ENCODE peak calls at places on chromosomes 5 and 9, in nine cellular contexts. G is H1; M is AG10803; S is PC-3; I is tibial nerve; Y is tibial artery; N is kidney; Z is CD8-positive, alpha-beta T cell; R is breast epithelium. Q is an unnamed sample.

GRCh38 chr9:107999011-107999410 is 509.4 kb upstream of the KLF4 start:
- DNase-seq in S (no peak), M (no peak), I (no peak), N (no peak), Y (no peak), Z (no peak), R (no peak), G (peak), Q (no peak)

GRCh38 chr9:90835206-90835605 is 33.6 kb downstream of the SYK start:
- DNase-seq in Z (no peak), S (no peak), R (no peak), I (no peak), N (no peak), Y (no peak), M (no peak), G (no peak), Q (no peak)

GRCh38 chr5:76999451-76999850 is 30.8 kb upstream of the AGGF1 start:
- DNase-seq in N (no peak), G (no peak), Y (no peak), Z (no peak), S (peak), R (no peak), I (no peak), M (peak), Q (no peak)

GRCh38 chr9:71237051-71237450 is 115.6 kb upstream of the TRPM3 start:
- DNase-seq in Y (no peak), S (no peak), I (no peak), M (no peak), G (no peak), N (no peak), R (no peak), Z (no peak), Q (no peak)

GRCh38 chr5:151755383-151755782 is 3.0 kb downstream of the ATOX1 start:
- DNase-seq in G (no peak), Y (no peak), M (no peak), S (no peak), I (no peak), N (no peak), Z (no peak), R (no peak), Q (no peak)

GRCh38 chr9:91029621-91030361 is 228.2 kb downstream of the SYK start:
- DNase-seq in S (no peak), Z (no peak), R (no peak), G (no peak), N (no peak), M (no peak), Y (peak), I (no peak), Q (no peak)

GRCh38 chr9:127318651-127319167 is 54.1 kb downstream of the GARNL3 start:
- DNase-seq in Y (no peak), R (no peak), I (no peak), S (no peak), Z (no peak), M (peak), N (no peak), G (no peak), Q (no peak)

GRCh38 chr5:39730011-39730410 is 305.2 kb upstream of the DAB2 start:
- DNase-seq in N (no peak), Z (no peak), R (no peak), G (no peak), I (no peak), M (no peak), S (peak), Y (no peak), Q (no peak)

GRCh38 chr5:58311526-58311925 is 148.4 kb downstream of the PLK2 start:
- DNase-seq in M (no peak), Y (no peak), S (peak), G (no peak), N (no peak), I (no peak), Z (no peak), R (no peak), Q (no peak)

GRCh38 chr9:132877818-132878694 is at the start of gene AK8:
- DNase-seq in R (peak), Z (peak), Y (peak), I (peak), G (no peak), S (peak), N (peak), M (peak), Q (peak)

GRCh38 chr9:122212473-122213004 is 16.2 kb downstream of the LHX6 start:
- DNase-seq in N (no peak), I (no peak), Y (no peak), R (no peak), G (no peak), M (no peak), S (no peak), Z (no peak), Q (no peak)

GRCh38 chr9:124810513-124811355 is 33.8 kb downstream of the OLFML2A start:
- DNase-seq in G (peak), Z (no peak), S (peak), R (no peak), M (peak), Y (no peak), I (no peak), N (no peak), Q (no peak)

GRCh38 chr9:76699966-76700365 is 64.3 kb upstream of the PCA3 start:
- DNase-seq in Y (no peak), N (no peak), S (no peak), R (no peak), Z (no peak), M (peak), I (no peak), G (no peak), Q (no peak)

GRCh38 chr5:64742411-64742810 is 26.1 kb downstream of the SREK1IP1 start:
- DNase-seq in I (no peak), M (no peak), Z (no peak), N (no peak), Y (no peak), R (no peak), G (no peak), S (no peak), Q (no peak)

GRCh38 chr9:134679616-134680392 is 38.2 kb downstream of the COL5A1 start:
- DNase-seq in N (peak), Y (peak), Z (no peak), M (no peak), G (no peak), R (no peak), I (no peak), S (no peak), Q (no peak)

GRCh38 chr5:5497132-5497748 is 74.8 kb downstream of the ICE1 start:
- DNase-seq in N (peak), M (peak), S (peak), G (no peak), I (peak), Y (peak), Z (no peak), R (no peak), Q (peak)

GRCh38 chr5:132915681-132916080 is 42.2 kb downstream of the LEAP2 start:
- DNase-seq in M (no peak), I (no peak), S (peak), Z (no peak), G (no peak), Y (no peak), N (no peak), R (no peak), Q (no peak)

GRCh38 chr5:95238560-95239325 is 46.2 kb downstream of the MCTP1 start:
- DNase-seq in G (no peak), N (no peak), I (no peak), R (no peak), M (peak), Y (no peak), S (peak), Z (no peak), Q (no peak)

GRCh38 chr9:36961568-36962360 is 72.3 kb downstream of the PAX5 start:
- DNase-seq in S (no peak), Y (peak), R (no peak), N (no peak), G (no peak), I (no peak), Z (no peak), M (peak), Q (no peak)

GRCh38 chr5:59136575-59136974 is 553.7 kb downstream of the RAB3C start:
- DNase-seq in S (no peak), Y (no peak), M (no peak), I (no peak), R (no peak), N (no peak), Z (no peak), G (no peak), Q (no peak)

GRCh38 chr5:60141119-60141518 is 247.6 kb upstream of the PDE4D start:
- DNase-seq in I (no peak), G (no peak), M (no peak), R (no peak), S (no peak), N (no peak), Y (no peak), Z (no peak), Q (no peak)

DNA sequence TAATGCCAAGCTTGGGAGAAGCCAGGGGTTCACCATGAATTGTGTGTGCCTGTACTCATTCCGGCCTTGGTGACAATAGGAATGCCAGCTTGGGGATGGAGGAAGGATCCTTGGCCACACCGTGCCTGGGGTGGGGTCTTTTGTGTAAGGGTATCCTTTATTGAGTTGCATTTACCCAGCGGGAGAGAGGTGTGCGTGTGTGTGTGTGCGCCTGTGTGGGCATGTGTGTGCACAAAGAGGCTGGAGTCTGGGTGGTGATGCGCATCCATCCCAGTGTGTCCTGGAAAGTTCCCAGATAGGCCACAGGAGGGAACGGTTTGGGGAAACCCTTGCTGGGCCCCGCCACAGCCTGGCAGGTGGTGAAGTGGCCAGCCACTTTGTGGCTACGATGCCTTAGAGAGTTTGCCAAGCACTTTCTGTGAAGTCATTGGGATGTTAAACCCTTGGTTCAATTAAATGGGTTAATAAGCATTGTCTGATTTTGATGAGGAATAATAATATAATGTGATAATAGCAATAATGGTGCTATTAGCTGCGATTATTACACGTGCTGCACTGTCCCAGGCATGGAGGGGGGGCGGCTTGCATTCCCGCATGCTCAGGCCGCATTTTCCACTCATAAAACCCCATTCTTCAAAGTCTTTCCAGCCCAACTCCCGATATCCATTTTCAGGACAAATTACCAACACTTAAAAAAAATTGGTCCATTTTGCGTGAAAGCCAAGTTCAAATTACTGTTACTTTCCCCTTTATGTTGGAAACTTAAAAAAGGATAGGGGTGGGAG is 13.7 kb downstream of the PITX1 start:
- DNase-seq in I (no peak), G (no peak), M (no peak), R (no peak), Y (peak), Z (no peak), N (peak), S (no peak), Q (no peak)
- TF ChIP-seq CTCF in I (no peak), G (no peak), M (no peak), R (no peak), Y (no peak), Z (no peak), N (no peak), S (no peak), Q (no peak)

GRCh38 chr5:45696206-45696836 is at the start of gene HCN1:
- DNase-seq in N (peak), I (peak), Z (no peak), S (no peak), R (peak), M (peak), G (peak), Y (peak), Q (no peak)
- TF ChIP-seq CTCF in N (peak), I (peak), Z (no peak), S (peak), R (no peak), M (peak), G (peak), Y (peak), Q (peak)

GRCh38 chr9:136143215-136144001 is 24.7 kb upstream of the TMEM250 start:
- DNase-seq in M (no peak), R (no peak), G (no peak), N (no peak), S (peak), I (no peak), Z (no peak), Y (no peak), Q (peak)
- TF ChIP-seq CTCF in M (peak), R (no peak), G (peak), N (peak), S (peak), I (no peak), Z (no peak), Y (no peak), Q (peak)

DNA sequence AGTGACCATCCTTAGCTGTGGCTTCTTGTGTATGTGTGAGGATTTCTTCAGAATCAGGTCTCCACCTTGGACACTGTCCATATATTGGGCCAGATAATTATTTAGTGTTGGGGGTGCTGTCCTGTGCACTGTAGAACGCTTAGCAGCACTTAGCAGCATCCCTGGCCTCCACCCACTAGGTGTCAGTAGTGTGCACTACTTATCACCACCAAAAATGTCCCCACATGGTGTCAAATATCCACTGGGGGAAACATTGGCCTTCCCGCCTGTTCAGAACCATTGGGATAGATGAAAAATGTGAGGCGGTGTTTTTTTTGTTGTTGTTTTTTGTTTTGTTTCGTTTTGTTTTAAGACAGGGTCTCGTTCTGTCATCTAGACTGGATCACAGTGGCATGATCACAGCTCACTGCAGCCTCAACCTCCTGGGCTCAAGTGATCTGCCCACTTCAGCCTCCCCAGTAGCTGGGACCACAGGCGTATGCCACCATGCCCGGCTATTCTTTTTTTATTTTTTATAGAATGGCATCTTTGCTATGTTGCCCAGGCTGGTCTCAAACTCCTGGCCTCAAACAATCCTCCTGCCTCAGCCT is 67.7 kb downstream of the TENT4A start:
- DNase-seq in Z (no peak), S (peak), M (no peak), N (no peak), R (no peak), G (no peak), I (no peak), Y (no peak), Q (no peak)
- TF ChIP-seq CTCF in Z (no peak), S (peak), M (peak), N (no peak), R (no peak), G (peak), I (no peak), Y (no peak), Q (peak)

DNA sequence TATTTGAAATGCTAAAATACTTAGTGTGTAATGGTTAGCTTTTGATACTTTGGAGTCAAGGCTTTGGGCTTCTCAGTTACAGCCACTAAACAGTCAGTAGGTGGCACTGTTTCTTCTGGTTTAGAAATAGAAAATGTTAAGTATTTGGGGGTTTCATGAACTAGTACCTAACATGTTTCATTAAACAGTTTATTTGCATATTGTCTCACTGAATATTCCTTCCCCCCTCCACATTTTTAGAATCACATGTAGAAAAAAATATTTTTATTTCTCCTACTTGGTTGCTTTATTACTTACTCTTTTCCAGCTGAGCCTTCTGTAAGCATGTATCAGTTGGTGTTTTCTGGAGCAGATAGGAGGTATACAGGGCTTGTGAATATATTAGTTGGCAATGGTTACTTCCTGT is 48.0 kb downstream of the IPO11 start:
- DNase-seq in I (no peak), Y (no peak), G (no peak), M (peak), N (no peak), Z (no peak), S (peak), R (no peak), Q (no peak)
- TF ChIP-seq CTCF in I (peak), Y (peak), G (peak), M (peak), N (peak), Z (peak), S (peak), R (peak), Q (peak)

GRCh38 chr5:135891280-135891679 is 4.4 kb downstream of the IL9 start:
- DNase-seq in G (no peak), N (no peak), I (no peak), Z (no peak), Y (no peak), M (no peak), S (no peak), R (no peak), Q (no peak)

GRCh38 chr5:135894271-135894670 is 1.4 kb downstream of the IL9 start:
- DNase-seq in M (no peak), Z (no peak), S (no peak), G (no peak), Y (no peak), R (no peak), I (no peak), N (no peak), Q (no peak)

GRCh38 chr5:135890867-135891266 is 4.8 kb downstream of the IL9 start:
- DNase-seq in I (no peak), G (no peak), R (no peak), Y (no peak), S (no peak), N (no peak), M (no peak), Z (no peak), Q (no peak)

GRCh38 chr5:135890296-135890695 is 5.3 kb downstream of the IL9 start:
- DNase-seq in S (no peak), M (no peak), I (no peak), N (no peak), R (no peak), Z (no peak), G (no peak), Y (no peak), Q (no peak)

GRCh38 chr5:135891804-135892203 is 3.8 kb downstream of the IL9 start:
- DNase-seq in M (no peak), I (no peak), N (no peak), Z (no peak), Y (no peak), R (no peak), G (peak), S (no peak), Q (no peak)
- TF ChIP-seq CTCF in M (no peak), I (no peak), N (peak), Z (no peak), Y (no peak), R (no peak), G (peak), S (peak), Q (peak)

GRCh38 chr9:105425817-105426433 is 21.9 kb upstream of the FSD1L start:
- DNase-seq in M (peak), S (peak), I (no peak), R (no peak), Y (no peak), N (no peak), G (no peak), Z (no peak), Q (no peak)
- TF ChIP-seq CTCF in M (peak), S (peak), I (peak), R (no peak), Y (peak), N (peak), G (peak), Z (peak), Q (peak)

DNA sequence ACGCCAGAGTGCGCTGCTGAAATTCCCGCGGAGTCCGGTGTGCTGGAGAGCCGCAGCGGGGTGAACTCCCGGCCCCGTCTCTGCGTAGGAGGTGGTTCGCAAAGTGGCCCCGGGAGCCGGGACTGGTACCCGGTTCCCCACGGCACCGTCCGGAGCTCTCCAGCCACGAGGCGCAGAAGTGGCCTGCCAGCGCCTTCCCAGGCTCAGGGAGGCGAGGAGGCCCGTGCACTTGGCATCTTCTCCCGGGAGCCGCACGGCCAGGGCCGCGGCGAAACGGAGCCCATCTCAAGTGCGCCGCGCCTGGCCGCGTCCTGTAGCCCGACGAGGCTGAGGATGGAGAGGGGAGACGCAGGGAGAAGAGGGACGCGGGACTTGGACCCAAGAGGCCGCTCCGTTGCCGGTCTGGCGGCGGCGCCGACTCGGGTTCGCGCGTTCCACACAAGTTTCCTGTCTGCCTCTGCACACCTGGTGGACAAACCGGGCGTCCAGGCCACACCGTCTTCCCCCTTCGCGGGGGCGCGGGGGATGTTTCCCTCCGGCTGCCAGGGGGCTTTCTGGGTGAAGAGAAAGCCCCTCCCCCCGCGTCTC is 1.0 kb upstream of the IRX1 start:
- DNase-seq in N (peak), Z (no peak), I (no peak), G (no peak), R (no peak), M (peak), Y (no peak), S (no peak), Q (no peak)
- TF ChIP-seq CTCF in N (no peak), Z (no peak), I (no peak), G (peak), R (no peak), M (peak), Y (no peak), S (no peak), Q (no peak)

GRCh38 chr9:35161713-35162604 is at the start of gene UNC13B:
- DNase-seq in I (peak), Z (peak), S (peak), M (peak), R (peak), G (peak), N (peak), Y (peak), Q (peak)
- TF ChIP-seq CTCF in I (no peak), Z (no peak), S (no peak), M (peak), R (no peak), G (no peak), N (no peak), Y (peak), Q (no peak)

DNA sequence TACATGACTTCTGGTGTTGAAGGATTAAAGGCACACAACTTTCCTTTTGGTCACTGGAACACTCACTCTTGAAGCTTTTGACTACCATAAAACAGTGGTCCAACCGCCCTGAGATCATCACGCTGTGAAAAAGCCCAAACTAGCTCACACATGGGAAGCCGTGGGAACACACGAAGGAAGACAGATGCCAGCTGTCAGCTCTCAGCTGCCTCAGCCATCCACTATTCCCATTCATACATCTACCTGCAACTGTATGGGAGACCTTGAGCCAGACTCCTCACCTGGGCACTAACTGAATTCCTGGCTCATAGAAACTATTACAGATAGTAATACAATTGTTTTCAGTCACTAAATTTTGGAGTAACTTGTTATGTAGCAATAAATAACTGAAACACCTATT is 246.1 kb downstream of the MSX2 start:
- DNase-seq in Y (no peak), Z (no peak), N (no peak), R (no peak), I (no peak), G (no peak), M (no peak), S (no peak), Q (no peak)
- TF ChIP-seq CTCF in Y (no peak), Z (no peak), N (no peak), R (no peak), I (no peak), G (no peak), M (no peak), S (no peak), Q (no peak)